ENCODE peak calls at places on chromosome 6, in ten cellular contexts. One of them, this sample, is unnamed.
A peak's percentile ranks its signal among the peaks of the same experiment; 100 is the strongest.

GRCh38 chr6:79137671-79138070 is 59.6 kb upstream of the PHIP start:
- DNase-seq in right lobe of liver: no peak
- DNase-seq in choroid plexus epithelial cell: no peak
- DNase-seq in smooth muscle cell of the brain vasculature: no peak
- DNase-seq in left ventricle myocardium superior: no peak
- DNase-seq in WERI-Rb-1: no peak
- DNase-seq in SK-MEL-5: no peak
- DNase-seq in pulmonary artery endothelial cell: no peak
- DNase-seq in activated CD4-positive, alpha-beta T cell treated with anti-CD3 and anti-CD28 coated beads, Interleukin-2, amount 50 U/mL, for 1 hour: no peak
- DNase-seq in IMR-90: no peak
- DNase-seq in this sample: no peak

GRCh38 chr6:166056637-166057036 is 111.0 kb downstream of the TBXT start:
- DNase-seq in choroid plexus epithelial cell: peak; percentile 33
- DNase-seq in left ventricle myocardium superior: peak; percentile 81
- DNase-seq in activated CD4-positive, alpha-beta T cell treated with anti-CD3 and anti-CD28 coated beads, Interleukin-2, amount 50 U/mL, for 1 hour: no peak
- DNase-seq in IMR-90: peak; percentile 70
- DNase-seq in right lobe of liver: no peak
- DNase-seq in WERI-Rb-1: no peak
- DNase-seq in SK-MEL-5: no peak
- DNase-seq in pulmonary artery endothelial cell: no peak
- DNase-seq in smooth muscle cell of the brain vasculature: no peak
- DNase-seq in this sample: no peak

GRCh38 chr6:120872262-120872578 is 462.1 kb downstream of the TBC1D32 start:
- DNase-seq in IMR-90: no peak
- DNase-seq in SK-MEL-5: no peak
- DNase-seq in left ventricle myocardium superior: no peak
- DNase-seq in choroid plexus epithelial cell: no peak
- DNase-seq in right lobe of liver: peak; percentile 5
- DNase-seq in smooth muscle cell of the brain vasculature: no peak
- DNase-seq in WERI-Rb-1: no peak
- DNase-seq in pulmonary artery endothelial cell: no peak
- DNase-seq in activated CD4-positive, alpha-beta T cell treated with anti-CD3 and anti-CD28 coated beads, Interleukin-2, amount 50 U/mL, for 1 hour: no peak
- DNase-seq in this sample: no peak

GRCh38 chr6:10248378-10248843 is 166.5 kb downstream of the TFAP2A start:
- DNase-seq in WERI-Rb-1: no peak
- DNase-seq in left ventricle myocardium superior: no peak
- DNase-seq in smooth muscle cell of the brain vasculature: peak; percentile 13
- DNase-seq in right lobe of liver: no peak
- DNase-seq in pulmonary artery endothelial cell: no peak
- DNase-seq in choroid plexus epithelial cell: peak; percentile 23
- DNase-seq in SK-MEL-5: no peak
- DNase-seq in activated CD4-positive, alpha-beta T cell treated with anti-CD3 and anti-CD28 coated beads, Interleukin-2, amount 50 U/mL, for 1 hour: no peak
- DNase-seq in IMR-90: peak; percentile 2
- DNase-seq in this sample: peak; percentile 92

GRCh38 chr6:37623666-37624065 is 74.0 kb downstream of the MDGA1 start:
- DNase-seq in WERI-Rb-1: no peak
- DNase-seq in activated CD4-positive, alpha-beta T cell treated with anti-CD3 and anti-CD28 coated beads, Interleukin-2, amount 50 U/mL, for 1 hour: no peak
- DNase-seq in SK-MEL-5: no peak
- DNase-seq in right lobe of liver: no peak
- DNase-seq in smooth muscle cell of the brain vasculature: no peak
- DNase-seq in IMR-90: no peak
- DNase-seq in left ventricle myocardium superior: no peak
- DNase-seq in pulmonary artery endothelial cell: no peak
- DNase-seq in choroid plexus epithelial cell: no peak
- DNase-seq in this sample: no peak

GRCh38 chr6:107046316-107046715 is 18.3 kb downstream of the MTRES1 start:
- DNase-seq in pulmonary artery endothelial cell: no peak
- DNase-seq in WERI-Rb-1: no peak
- DNase-seq in choroid plexus epithelial cell: peak; percentile 51
- DNase-seq in activated CD4-positive, alpha-beta T cell treated with anti-CD3 and anti-CD28 coated beads, Interleukin-2, amount 50 U/mL, for 1 hour: no peak
- DNase-seq in SK-MEL-5: no peak
- DNase-seq in smooth muscle cell of the brain vasculature: no peak
- DNase-seq in left ventricle myocardium superior: no peak
- DNase-seq in IMR-90: no peak
- DNase-seq in right lobe of liver: no peak
- DNase-seq in this sample: no peak

GRCh38 chr6:144990768-144991167 is 705.6 kb downstream of the UTRN start:
- DNase-seq in choroid plexus epithelial cell: no peak
- DNase-seq in right lobe of liver: no peak
- DNase-seq in IMR-90: no peak
- DNase-seq in SK-MEL-5: no peak
- DNase-seq in WERI-Rb-1: no peak
- DNase-seq in activated CD4-positive, alpha-beta T cell treated with anti-CD3 and anti-CD28 coated beads, Interleukin-2, amount 50 U/mL, for 1 hour: no peak
- DNase-seq in left ventricle myocardium superior: no peak
- DNase-seq in smooth muscle cell of the brain vasculature: no peak
- DNase-seq in pulmonary artery endothelial cell: no peak
- DNase-seq in this sample: no peak

GRCh38 chr6:104087765-104088164 is 772.0 kb downstream of the HACE1 start:
- DNase-seq in pulmonary artery endothelial cell: no peak
- DNase-seq in activated CD4-positive, alpha-beta T cell treated with anti-CD3 and anti-CD28 coated beads, Interleukin-2, amount 50 U/mL, for 1 hour: no peak
- DNase-seq in right lobe of liver: no peak
- DNase-seq in smooth muscle cell of the brain vasculature: no peak
- DNase-seq in left ventricle myocardium superior: no peak
- DNase-seq in WERI-Rb-1: no peak
- DNase-seq in choroid plexus epithelial cell: no peak
- DNase-seq in IMR-90: no peak
- DNase-seq in SK-MEL-5: no peak
- DNase-seq in this sample: no peak

GRCh38 chr6:157561929-157562810 is 181.2 kb downstream of the ZDHHC14 start:
- DNase-seq in left ventricle myocardium superior: no peak
- DNase-seq in smooth muscle cell of the brain vasculature: no peak
- DNase-seq in activated CD4-positive, alpha-beta T cell treated with anti-CD3 and anti-CD28 coated beads, Interleukin-2, amount 50 U/mL, for 1 hour: no peak
- DNase-seq in SK-MEL-5: no peak
- DNase-seq in IMR-90: no peak
- DNase-seq in pulmonary artery endothelial cell: no peak
- DNase-seq in right lobe of liver: no peak
- DNase-seq in choroid plexus epithelial cell: no peak
- DNase-seq in WERI-Rb-1: no peak
- DNase-seq in this sample: no peak